ENCODE peak calls at places on chromosomes 6 and 20, in five cellular contexts. R is adrenal gland; Q is CD8-positive, alpha-beta T cell; I is HepG2; Z is GM23248. D is an unnamed sample.

GRCh38 chr6:37146735-37147157 is 23.2 kb upstream of the PIM1 start:
- DNase-seq in R (no peak), Q (no peak), I (peak; percentile 85), Z (no peak), D (no peak)

GRCh38 chr6:15948930-15949900 is 179.7 kb upstream of the MYLIP start:
- DNase-seq in R (no peak), Q (no peak), I (peak; percentile 77), Z (no peak), D (no peak)

GRCh38 chr6:28985396-28986164 is 19.5 kb downstream of the ZNF311 start:
- DNase-seq in R (peak; percentile 89), Q (no peak), I (peak; percentile 97), Z (peak; percentile 98), D (peak; percentile 58)

GRCh38 chr6:165662671-165663282 is at the start of gene PDE10A:
- DNase-seq in R (peak; percentile 39), Q (no peak), I (no peak), Z (peak; percentile 25), D (no peak)

GRCh38 chr6:165814669-165815068 is 151.6 kb upstream of the PDE10A start:
- DNase-seq in R (no peak), Q (no peak), I (no peak), Z (no peak), D (no peak)

GRCh38 chr6:154993026-154993425 is 2.1 kb upstream of the TIAM2 start:
- DNase-seq in R (no peak), Q (no peak), I (no peak), Z (peak; percentile 24), D (no peak)

GRCh38 chr6:25389501-25389900 is 110.3 kb downstream of the CARMIL1 start:
- DNase-seq in R (no peak), Q (no peak), I (no peak), Z (peak; percentile 84), D (no peak)

GRCh38 chr6:53347250-53347920 is 1.4 kb downstream of the ELOVL5 start:
- DNase-seq in R (no peak), Q (peak; percentile 23), I (no peak), Z (peak; percentile 50), D (no peak)

GRCh38 chr6:13427838-13428527 is 59.4 kb downstream of the GFOD1 start:
- DNase-seq in R (no peak), Q (peak; percentile 80), I (no peak), Z (no peak), D (no peak)

GRCh38 chr6:149560736-149561135 is 5.4 kb upstream of the GINM1 start:
- DNase-seq in R (no peak), Q (no peak), I (no peak), Z (peak; percentile 39), D (no peak)

GRCh38 chr6:152146385-152146784 is 338.9 kb downstream of the ESR1 start:
- DNase-seq in R (no peak), Q (no peak), I (no peak), Z (peak; percentile 89), D (no peak)

GRCh38 chr20:1707588-1708449 is 50.2 kb upstream of the SIRPG start:
- DNase-seq in R (no peak), Q (no peak), I (no peak), Z (no peak), D (no peak)

GRCh38 chr6:12228447-12229146 is 61.6 kb upstream of the EDN1 start:
- DNase-seq in R (no peak), Q (no peak), I (peak; percentile 58), Z (no peak), D (no peak)

GRCh38 chr6:65707134-65707826 is at the start of gene EYS:
- DNase-seq in R (no peak), Q (no peak), I (no peak), Z (no peak), D (no peak)

GRCh38 chr6:97630592-97630991 is 347.6 kb upstream of the MMS22L start:
- DNase-seq in R (no peak), Q (no peak), I (no peak), Z (peak; percentile 67), D (no peak)

GRCh38 chr6:31441368-31442267 is 38.2 kb downstream of the MICA start:
- DNase-seq in R (peak; percentile 82), Q (peak; percentile 83), I (peak; percentile 60), Z (peak; percentile 87), D (peak; percentile 28)

GRCh38 chr6:333379-334002 is 41.2 kb downstream of the DUSP22 start:
- DNase-seq in R (no peak), Q (no peak), I (no peak), Z (peak; percentile 28), D (no peak)

GRCh38 chr6:1497593-1498105 is 108.3 kb downstream of the FOXF2 start:
- DNase-seq in R (peak; percentile 25), Q (no peak), I (no peak), Z (no peak), D (peak; percentile 28)

GRCh38 chr20:45501600-45501999 is 13.8 kb downstream of the SPINT3 start:
- DNase-seq in R (no peak), Q (no peak), I (no peak), Z (no peak), D (no peak)

GRCh38 chr20:25247100-25247665 is 702 bp upstream of the PYGB start:
- DNase-seq in R (peak; percentile 71), Q (no peak), I (peak; percentile 82), Z (peak; percentile 83), D (peak; percentile 47)

GRCh38 chr20:40766081-40766480 is 77.0 kb upstream of the MAFB start:
- DNase-seq in R (no peak), Q (no peak), I (no peak), Z (no peak), D (no peak)

GRCh38 chr20:49567421-49568256 is at the start of gene PTGIS:
- DNase-seq in R (no peak), Q (no peak), I (no peak), Z (peak; percentile 84), D (no peak)

GRCh38 chr6:122619309-122619708 is 9.1 kb downstream of the PKIB start:
- DNase-seq in R (no peak), Q (no peak), I (no peak), Z (no peak), D (no peak)

GRCh38 chr20:37411408-37412306 is 65.7 kb downstream of the SRC start:
- DNase-seq in R (no peak), Q (no peak), I (no peak), Z (peak; percentile 36), D (no peak)

GRCh38 chr6:16336056-16336810 is 97.8 kb downstream of the GMPR start:
- DNase-seq in R (no peak), Q (no peak), I (no peak), Z (peak; percentile 37), D (no peak)

GRCh38 chr20:32965581-32966373 is 38.5 kb downstream of the SUN5 start:
- DNase-seq in R (no peak), Q (peak; percentile 69), I (no peak), Z (no peak), D (no peak)

GRCh38 chr6:62075869-62076268 is 210.2 kb downstream of the KHDRBS2 start:
- DNase-seq in R (no peak), Q (no peak), I (no peak), Z (no peak), D (no peak)

GRCh38 chr6:31822038-31822821 is 5.3 kb upstream of the HSPA1B start:
- DNase-seq in R (peak; percentile 94), Q (peak; percentile 60), I (peak; percentile 67), Z (peak; percentile 90), D (peak; percentile 43)

GRCh38 chr6:109165392-109165964 is 70.2 kb downstream of the CEP57L1 start:
- DNase-seq in R (peak; percentile 26), Q (no peak), I (peak; percentile 41), Z (peak; percentile 79), D (no peak)

GRCh38 chr6:115643762-115644161 is 416.9 kb downstream of the FRK start:
- DNase-seq in R (peak; percentile 21), Q (no peak), I (peak; percentile 35), Z (peak; percentile 18), D (no peak)

DNA sequence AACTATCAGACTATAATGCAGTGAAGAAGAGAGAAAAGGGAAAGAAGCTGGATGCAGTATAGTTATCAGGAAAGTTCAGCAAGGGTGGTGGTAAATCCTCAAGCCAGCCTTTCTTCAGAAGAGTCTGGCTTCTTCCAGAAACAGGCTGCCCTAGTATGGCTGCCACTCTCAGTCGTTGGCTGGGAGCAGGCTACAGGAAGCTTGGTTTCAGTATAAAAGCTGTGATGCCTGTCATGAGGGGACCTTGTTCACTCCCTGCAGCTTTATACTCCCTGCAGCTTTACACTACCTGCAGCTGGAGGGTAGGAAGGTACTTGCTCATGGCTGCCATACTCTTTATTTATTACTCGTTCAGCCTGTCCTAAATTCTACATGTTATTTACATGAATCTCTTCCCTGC is 63.3 kb upstream of the ARHGAP18 start:
- DNase-seq in R (no peak), Q (no peak), I (no peak), Z (no peak), D (no peak)
- H3K27ac ChIP-seq in R (no peak overlapping the region), Q (no peak overlapping the region), I (no peak overlapping the region), Z (no peak overlapping the region), D (no peak overlapping the region)

DNA sequence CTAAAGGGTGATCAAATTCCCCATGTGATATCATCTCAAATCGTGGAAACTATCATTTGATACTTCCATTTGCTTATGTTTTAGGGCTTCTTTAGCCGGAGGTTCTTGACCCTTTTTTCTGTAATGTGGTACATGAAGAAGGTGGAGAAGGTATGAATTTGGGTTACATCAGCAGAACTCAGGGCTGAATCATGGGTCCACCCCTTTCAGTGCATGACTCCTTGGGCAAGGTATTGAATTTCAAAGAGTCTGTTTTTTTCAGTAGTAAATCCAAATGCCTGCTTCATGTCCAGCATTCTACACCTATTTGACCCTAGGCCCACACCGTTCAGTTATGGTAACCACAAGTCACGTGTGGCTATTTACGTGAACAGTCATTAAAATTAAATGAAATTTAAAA is 30.6 kb upstream of the QKI start:
- DNase-seq in R (no peak), Q (no peak), I (no peak), Z (peak; percentile 60), D (no peak)
- H3K27ac ChIP-seq in R (no peak overlapping the region), Q (no peak overlapping the region), I (no peak overlapping the region), Z (no peak overlapping the region), D (no peak overlapping the region)

GRCh38 chr20:56426926-56427325 is 14.9 kb downstream of the CASS4 start:
- DNase-seq in R (no peak), Q (no peak), I (no peak), Z (no peak), D (no peak)

GRCh38 chr20:56428881-56429280 is 16.8 kb downstream of the CASS4 start:
- DNase-seq in R (no peak), Q (no peak), I (no peak), Z (no peak), D (no peak)

GRCh38 chr20:56429496-56429895 is 17.4 kb downstream of the CASS4 start:
- DNase-seq in R (no peak), Q (no peak), I (no peak), Z (peak; percentile 84), D (no peak)

GRCh38 chr20:56427797-56428196 is 15.7 kb downstream of the CASS4 start:
- DNase-seq in R (no peak), Q (no peak), I (no peak), Z (no peak), D (no peak)

DNA sequence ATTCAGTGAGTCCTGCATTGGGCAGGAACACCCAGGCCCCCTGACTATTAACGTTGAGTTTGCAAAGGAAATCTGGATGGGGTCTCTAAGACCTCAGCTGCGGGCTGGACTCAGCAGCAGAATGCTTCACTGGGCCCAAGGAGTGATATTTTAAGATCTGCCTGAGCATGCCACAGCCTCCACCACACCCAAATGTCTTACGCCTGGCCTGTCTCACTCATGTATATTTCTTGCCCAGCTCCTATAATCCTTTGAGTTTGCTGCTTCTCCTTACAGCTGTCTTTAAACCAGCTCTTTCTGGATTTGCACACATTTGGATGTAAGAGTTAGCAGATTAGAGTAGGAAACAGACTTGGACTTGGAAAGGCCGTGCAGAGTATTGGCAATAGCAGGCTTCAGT is 16.3 kb downstream of the CASS4 start:
- DNase-seq in R (no peak), Q (no peak), I (no peak), Z (no peak), D (no peak)
- H3K27ac ChIP-seq in R (no peak overlapping the region), Q (no peak overlapping the region), I (no peak overlapping the region), Z (peak overlapping the region; percentile 87), D (no peak overlapping the region)

GRCh38 chr20:31565699-31566331 is 39.3 kb upstream of the ID1 start:
- DNase-seq in R (no peak), Q (no peak), I (no peak), Z (no peak), D (no peak)
- H3K27ac ChIP-seq in R (no peak overlapping the region), Q (no peak overlapping the region), I (no peak overlapping the region), Z (peak overlapping the region; percentile 7), D (no peak overlapping the region)